ENCODE peak calls at places on chromosome 10, in seven cellular contexts. V, R, H, B, M, I and P are unnamed samples.

GRCh38 chr10:79068562-79069324 is at the start of gene ZMIZ1:
- DNase-seq in H (peak; percentile 94), M (peak; percentile 92), R (peak; percentile 91), B (peak; percentile 92), I (peak; percentile 92), V (peak; percentile 97), P (peak; percentile 60)

GRCh38 chr10:69123306-69123746 is 652 bp upstream of the VPS26A start:
- DNase-seq in R (peak; percentile 73), H (no peak), B (no peak), M (peak; percentile 77), I (peak; percentile 58), V (no peak), P (no peak)

GRCh38 chr10:49647985-49648795 is 31.3 kb upstream of the C10orf53 start:
- DNase-seq in B (no peak), H (peak; percentile 98), M (no peak), I (peak; percentile 16), V (no peak), R (no peak), P (no peak)

GRCh38 chr10:132865236-132865635 is 77.1 kb downstream of the CFAP46 start:
- DNase-seq in R (no peak), H (no peak), I (no peak), V (peak; percentile 52), B (no peak), M (no peak), P (no peak)

GRCh38 chr10:10873289-10873688 is 144.4 kb upstream of the CELF2 start:
- DNase-seq in V (no peak), H (no peak), I (no peak), M (no peak), R (no peak), B (no peak), P (no peak)

GRCh38 chr10:78903351-78903940 is 165.3 kb upstream of the ZMIZ1 start:
- DNase-seq in H (no peak), M (no peak), R (no peak), I (peak; percentile 11), B (peak; percentile 6), V (no peak), P (no peak)

GRCh38 chr10:29329420-29329819 is 40.5 kb downstream of the LYZL1 start:
- DNase-seq in B (no peak), V (no peak), H (no peak), R (no peak), I (no peak), M (no peak), P (no peak)

GRCh38 chr10:58956926-58957325 is 219.5 kb upstream of the PHYHIPL start:
- DNase-seq in B (no peak), I (no peak), R (no peak), V (no peak), M (no peak), H (no peak), P (no peak)

GRCh38 chr10:77421576-77421975 is 216.0 kb downstream of the KCNMA1 start:
- DNase-seq in V (no peak), H (no peak), R (no peak), B (no peak), I (no peak), M (no peak), P (no peak)

GRCh38 chr10:60384708-60385398 is 4.8 kb downstream of the ANK3 start:
- DNase-seq in I (no peak), M (peak; percentile 74), H (no peak), V (no peak), B (peak; percentile 16), R (no peak), P (no peak)

GRCh38 chr10:75717126-75717916 is 285.9 kb downstream of the LRMDA start:
- DNase-seq in H (peak; percentile 40), V (no peak), I (no peak), B (no peak), M (peak; percentile 4), R (no peak), P (no peak)

GRCh38 chr10:7030134-7030855 is 380.5 kb downstream of the SFMBT2 start:
- DNase-seq in H (no peak), B (no peak), I (no peak), M (no peak), R (no peak), V (no peak), P (no peak)

GRCh38 chr10:16545126-16545736 is 23.6 kb upstream of the C1QL3 start:
- DNase-seq in V (no peak), R (no peak), M (peak; percentile 65), B (no peak), I (no peak), H (peak; percentile 19), P (no peak)

GRCh38 chr10:35595106-35595505 is 10.0 kb upstream of the GJD4 start:
- DNase-seq in I (no peak), R (no peak), V (no peak), B (no peak), M (no peak), H (no peak), P (no peak)

GRCh38 chr10:35598379-35598778 is 6.8 kb upstream of the GJD4 start:
- DNase-seq in R (no peak), V (no peak), M (peak; percentile 14), I (no peak), B (no peak), H (no peak), P (no peak)

GRCh38 chr10:35594115-35594849 is 10.9 kb upstream of the GJD4 start:
- DNase-seq in R (no peak), B (no peak), M (no peak), H (no peak), I (no peak), V (no peak), P (no peak)

GRCh38 chr10:35605191-35605590 is at the start of gene GJD4:
- DNase-seq in M (no peak), B (no peak), V (no peak), H (no peak), R (no peak), I (no peak), P (no peak)

DNA sequence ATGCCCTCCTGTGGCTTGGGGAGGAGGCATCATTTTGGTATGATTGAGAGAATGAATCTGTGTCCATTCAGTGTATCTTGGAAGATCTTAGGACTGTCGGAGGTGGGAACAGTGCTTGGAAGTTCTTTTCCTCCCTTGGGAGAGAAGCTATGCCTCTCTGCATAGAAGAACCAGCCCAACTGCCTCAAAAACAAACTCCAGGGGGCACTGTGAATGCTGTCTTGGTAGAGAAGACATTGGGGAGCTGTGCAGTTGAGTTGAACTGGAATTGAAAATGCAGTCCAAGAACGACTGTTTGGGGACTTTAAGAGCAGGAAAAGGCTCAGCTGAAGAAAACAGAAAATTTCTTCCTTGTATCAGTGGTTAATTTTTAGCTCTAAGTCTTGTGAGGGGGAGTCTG is 4.9 kb upstream of the GJD4 start:
- DNase-seq in B (no peak), I (no peak), H (peak; percentile 4), V (no peak), R (no peak), M (peak; percentile 16), P (no peak)
- TF ChIP-seq CTCF in B (no peak), I (no peak), H (peak; percentile 25), V (no peak), R (no peak), M (no peak), P (no peak)

GRCh38 chr10:56035489-56035888 is 325.6 kb downstream of the ZWINT start:
- DNase-seq in B (no peak), V (no peak), R (peak; percentile 68), I (no peak), M (no peak), H (no peak), P (no peak)
- TF ChIP-seq POLR2A in B (no peak), V (no peak), R (no peak), I (no peak), M (no peak), H (no peak), P (no peak)

GRCh38 chr10:117542706-117543244 is at the start of gene EMX2:
- DNase-seq in R (no peak), V (no peak), M (no peak), B (no peak), I (no peak), H (no peak), P (no peak)

GRCh38 chr10:117541405-117541908 is 1.1 kb upstream of the EMX2 start:
- DNase-seq in R (peak; percentile 88), H (no peak), I (no peak), M (no peak), V (no peak), B (peak; percentile 88), P (no peak)

GRCh38 chr10:117543245-117543998 is 876 bp downstream of the EMX2 start:
- DNase-seq in R (no peak), H (no peak), M (no peak), B (peak; percentile 29), I (no peak), V (no peak), P (no peak)

GRCh38 chr10:117540640-117541404 is 1.7 kb upstream of the EMX2 start:
- DNase-seq in M (no peak), I (no peak), R (no peak), B (no peak), V (no peak), H (no peak), P (no peak)

DNA sequence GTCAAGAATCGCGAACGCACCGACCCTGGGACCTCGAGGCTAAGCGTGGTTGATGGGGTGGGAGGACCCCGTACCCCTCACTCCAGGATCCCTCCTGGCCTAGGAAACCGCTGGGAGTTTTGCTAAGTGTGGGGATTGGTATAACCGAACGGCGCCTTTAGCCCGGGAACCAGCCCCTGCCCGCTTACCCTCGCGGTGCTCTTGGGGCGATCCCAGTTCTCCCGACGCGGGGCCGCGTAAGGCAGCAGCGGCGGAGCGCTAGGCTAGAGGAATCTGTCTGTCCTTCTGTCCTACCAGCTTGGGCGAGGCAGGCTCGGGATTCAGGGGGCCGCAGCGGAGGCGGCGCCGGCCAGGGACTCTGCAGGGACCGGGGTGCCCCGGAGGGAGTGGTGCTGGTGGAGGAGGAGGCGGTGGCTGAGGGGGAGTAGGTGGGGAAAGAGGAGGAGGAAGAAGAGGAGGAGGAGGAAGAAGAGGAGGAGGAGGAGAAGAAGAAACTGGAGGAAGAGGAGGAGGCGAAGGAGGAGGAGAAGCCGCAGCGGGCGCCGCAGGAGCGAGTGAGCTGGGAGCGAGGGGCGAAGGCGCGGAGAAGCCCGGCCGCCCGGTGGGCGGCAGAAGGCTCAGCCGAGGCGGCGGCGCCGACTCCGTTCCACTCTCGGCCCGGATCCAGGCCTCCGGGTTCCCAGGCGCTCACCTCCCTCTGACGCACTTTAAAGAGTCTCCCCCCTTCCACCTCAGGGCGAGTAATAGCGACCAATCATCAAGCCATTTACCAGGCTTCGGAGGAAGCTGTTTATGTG is 439 bp upstream of the EMX2 start:
- DNase-seq in B (peak; percentile 88), I (no peak), M (peak; percentile 29), R (peak; percentile 79), V (no peak), H (no peak), P (no peak)
- H3K4me3 ChIP-seq in B (peak overlapping the region; percentile 49), I (peak overlapping the region; percentile 11), M (peak overlapping the region; percentile 43), R (peak overlapping the region; percentile 80), V (peak overlapping the region; percentile 0), H (no peak overlapping the region), P (peak overlapping the region; percentile 45)

DNA sequence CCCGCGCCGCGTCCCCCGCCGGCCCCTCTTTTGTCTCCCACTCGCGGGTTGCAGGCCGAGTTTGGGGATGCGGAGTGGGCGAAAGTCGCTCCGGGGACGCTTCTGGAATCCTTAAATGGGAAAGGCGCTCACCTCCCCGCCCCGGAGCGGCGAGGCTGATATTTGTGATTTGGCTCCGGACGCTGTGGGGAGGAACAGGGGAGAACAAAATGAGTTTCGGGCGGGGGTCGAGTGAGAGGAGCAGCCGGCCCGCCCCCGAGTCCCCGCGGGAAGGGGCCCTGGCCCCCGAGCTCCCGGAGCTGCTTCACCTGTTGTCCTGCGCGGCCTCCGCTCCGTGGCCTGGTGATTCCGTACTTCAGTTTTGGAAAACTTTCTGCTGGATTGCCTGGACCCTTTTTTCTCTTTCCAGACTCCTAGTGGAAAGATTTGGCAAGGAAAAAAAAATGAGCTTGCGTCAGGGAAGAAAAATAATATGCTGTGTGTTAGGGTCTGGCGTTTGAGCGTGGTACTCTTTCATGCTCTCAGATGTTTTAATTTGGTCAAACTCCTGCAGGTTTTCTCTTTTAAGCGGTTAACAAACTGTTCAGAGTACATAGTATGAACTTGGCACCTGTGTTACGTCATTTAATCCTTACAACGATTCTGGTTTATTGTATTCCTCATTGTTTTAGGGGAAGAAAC is 831 bp downstream of the BMPR1A start:
- DNase-seq in R (peak; percentile 66), V (peak; percentile 82), M (peak; percentile 62), H (peak; percentile 58), I (peak; percentile 31), B (peak; percentile 38), P (no peak)
- TF ChIP-seq CTCF in R (peak; percentile 53), V (peak; percentile 43), M (no peak), H (no peak), I (no peak), B (no peak), P (no peak)